ENCODE peak calls at places on chromosomes 11 and 22, in ten cellular contexts. One of them, this sample, is unnamed. For H3K36me3 and H3K4me1, the result is how much of the 10 kb centered on the place peaks cover.

GRCh38 chr11:94791216-94791889 is 23.2 kb downstream of the AMOTL1 start:
- DNase-seq in stomach: no peak
- DNase-seq in uterus: no peak
- DNase-seq in HCT116: no peak
- DNase-seq in PC-3: no peak
- DNase-seq in neuronal stem cell: no peak
- DNase-seq in CD8-positive, alpha-beta T cell: no peak
- DNase-seq in heart left ventricle: no peak
- DNase-seq in tibial artery: no peak
- DNase-seq in left ventricle myocardium inferior: no peak
- DNase-seq in this sample: no peak

GRCh38 chr22:31179345-31179744 is 19.4 kb downstream of the RNF185 start:
- DNase-seq in neuronal stem cell: no peak
- DNase-seq in PC-3: peak
- DNase-seq in heart left ventricle: no peak
- DNase-seq in uterus: no peak
- DNase-seq in left ventricle myocardium inferior: no peak
- DNase-seq in stomach: no peak
- DNase-seq in tibial artery: no peak
- DNase-seq in HCT116: no peak
- DNase-seq in CD8-positive, alpha-beta T cell: no peak
- DNase-seq in this sample: no peak

GRCh38 chr11:113957016-113957415 is 17.9 kb upstream of the HTR3A start:
- DNase-seq in heart left ventricle: no peak
- DNase-seq in PC-3: no peak
- DNase-seq in tibial artery: no peak
- DNase-seq in neuronal stem cell: no peak
- DNase-seq in HCT116: no peak
- DNase-seq in uterus: no peak
- DNase-seq in left ventricle myocardium inferior: no peak
- DNase-seq in CD8-positive, alpha-beta T cell: no peak
- DNase-seq in stomach: no peak
- DNase-seq in this sample: no peak

GRCh38 chr22:22872722-22873708 is 14.6 kb upstream of the IGLL5 start:
- DNase-seq in stomach: no peak
- DNase-seq in tibial artery: no peak
- DNase-seq in heart left ventricle: no peak
- DNase-seq in PC-3: no peak
- DNase-seq in neuronal stem cell: no peak
- DNase-seq in uterus: no peak
- DNase-seq in HCT116: no peak
- DNase-seq in left ventricle myocardium inferior: no peak
- DNase-seq in CD8-positive, alpha-beta T cell: no peak
- DNase-seq in this sample: no peak

GRCh38 chr11:41533761-41534160 is 74.3 kb upstream of the LRRC4C start:
- DNase-seq in neuronal stem cell: no peak
- DNase-seq in stomach: no peak
- DNase-seq in PC-3: peak
- DNase-seq in left ventricle myocardium inferior: no peak
- DNase-seq in HCT116: no peak
- DNase-seq in heart left ventricle: no peak
- DNase-seq in tibial artery: no peak
- DNase-seq in uterus: no peak
- DNase-seq in CD8-positive, alpha-beta T cell: no peak
- DNase-seq in this sample: no peak

GRCh38 chr11:113632981-113633380 is 73.1 kb downstream of the TMPRSS5 start:
- DNase-seq in CD8-positive, alpha-beta T cell: no peak
- DNase-seq in heart left ventricle: no peak
- DNase-seq in stomach: no peak
- DNase-seq in PC-3: peak
- DNase-seq in uterus: no peak
- DNase-seq in left ventricle myocardium inferior: no peak
- DNase-seq in neuronal stem cell: no peak
- DNase-seq in tibial artery: peak
- DNase-seq in HCT116: no peak
- DNase-seq in this sample: peak

GRCh38 chr11:47503227-47503626 is 49.7 kb downstream of the CELF1 start:
- DNase-seq in stomach: no peak
- DNase-seq in HCT116: no peak
- DNase-seq in PC-3: no peak
- DNase-seq in left ventricle myocardium inferior: no peak
- DNase-seq in uterus: no peak
- DNase-seq in tibial artery: no peak
- DNase-seq in neuronal stem cell: no peak
- DNase-seq in heart left ventricle: no peak
- DNase-seq in CD8-positive, alpha-beta T cell: no peak
- DNase-seq in this sample: no peak

GRCh38 chr22:29947410-29948387 is 64.7 kb downstream of the MTMR3 start:
- DNase-seq in tibial artery: no peak
- DNase-seq in left ventricle myocardium inferior: no peak
- DNase-seq in CD8-positive, alpha-beta T cell: no peak
- DNase-seq in neuronal stem cell: no peak
- DNase-seq in stomach: no peak
- DNase-seq in uterus: no peak
- DNase-seq in PC-3: no peak
- DNase-seq in HCT116: no peak
- DNase-seq in heart left ventricle: no peak
- DNase-seq in this sample: no peak

DNA sequence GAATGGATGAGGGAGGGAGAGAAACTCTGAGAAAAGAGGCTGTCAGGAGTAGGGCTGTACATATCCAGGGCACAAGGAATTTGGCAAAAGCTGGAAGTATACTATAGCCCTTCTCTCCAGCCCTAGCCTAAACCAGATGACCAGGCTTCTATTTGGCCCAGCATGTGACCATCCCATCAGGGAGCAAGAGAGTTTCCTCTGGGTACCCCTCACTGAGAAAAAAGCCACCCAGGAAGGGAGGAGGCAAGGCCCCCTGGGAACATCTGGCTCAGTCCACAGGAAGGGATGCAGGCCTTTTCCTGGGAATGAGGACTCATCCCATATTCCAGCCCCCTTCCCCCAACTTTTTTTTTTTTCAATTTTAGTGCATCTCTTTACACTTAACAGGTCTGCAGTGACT is 8.3 kb downstream of the CD44 start:
- DNase-seq in tibial artery: no peak
- DNase-seq in neuronal stem cell: no peak
- DNase-seq in CD8-positive, alpha-beta T cell: no peak
- DNase-seq in heart left ventricle: no peak
- DNase-seq in HCT116: no peak
- DNase-seq in stomach: no peak
- DNase-seq in PC-3: no peak
- DNase-seq in left ventricle myocardium inferior: no peak
- DNase-seq in uterus: no peak
- DNase-seq in this sample: no peak
- H3K36me3 ChIP-seq in tibial artery: under half
- H3K36me3 ChIP-seq in neuronal stem cell: under half
- H3K36me3 ChIP-seq in CD8-positive, alpha-beta T cell: under half
- H3K36me3 ChIP-seq in heart left ventricle: under half
- H3K36me3 ChIP-seq in HCT116: under half
- H3K36me3 ChIP-seq in stomach: under half
- H3K36me3 ChIP-seq in PC-3: half or more
- H3K36me3 ChIP-seq in left ventricle myocardium inferior: under half
- H3K36me3 ChIP-seq in uterus: under half
- H3K36me3 ChIP-seq in this sample: under half

GRCh38 chr11:82047200-82047599 is 686.5 kb downstream of the FAM181B start:
- DNase-seq in heart left ventricle: no peak
- DNase-seq in stomach: no peak
- DNase-seq in HCT116: no peak
- DNase-seq in left ventricle myocardium inferior: no peak
- DNase-seq in neuronal stem cell: no peak
- DNase-seq in tibial artery: no peak
- DNase-seq in PC-3: no peak
- DNase-seq in CD8-positive, alpha-beta T cell: no peak
- DNase-seq in uterus: no peak
- DNase-seq in this sample: no peak

GRCh38 chr11:82043316-82043715 is 690.3 kb downstream of the FAM181B start:
- DNase-seq in HCT116: no peak
- DNase-seq in neuronal stem cell: no peak
- DNase-seq in tibial artery: no peak
- DNase-seq in PC-3: no peak
- DNase-seq in uterus: no peak
- DNase-seq in heart left ventricle: no peak
- DNase-seq in left ventricle myocardium inferior: no peak
- DNase-seq in stomach: no peak
- DNase-seq in CD8-positive, alpha-beta T cell: no peak
- DNase-seq in this sample: no peak

GRCh38 chr11:82049199-82049598 is 684.5 kb downstream of the FAM181B start:
- DNase-seq in uterus: no peak
- DNase-seq in CD8-positive, alpha-beta T cell: no peak
- DNase-seq in stomach: no peak
- DNase-seq in tibial artery: no peak
- DNase-seq in left ventricle myocardium inferior: no peak
- DNase-seq in PC-3: no peak
- DNase-seq in heart left ventricle: no peak
- DNase-seq in neuronal stem cell: no peak
- DNase-seq in HCT116: no peak
- DNase-seq in this sample: no peak

GRCh38 chr11:82045748-82046457 is 687.8 kb downstream of the FAM181B start:
- DNase-seq in tibial artery: no peak
- DNase-seq in stomach: no peak
- DNase-seq in CD8-positive, alpha-beta T cell: no peak
- DNase-seq in neuronal stem cell: no peak
- DNase-seq in heart left ventricle: no peak
- DNase-seq in PC-3: no peak
- DNase-seq in left ventricle myocardium inferior: no peak
- DNase-seq in uterus: no peak
- DNase-seq in HCT116: no peak
- DNase-seq in this sample: no peak

DNA sequence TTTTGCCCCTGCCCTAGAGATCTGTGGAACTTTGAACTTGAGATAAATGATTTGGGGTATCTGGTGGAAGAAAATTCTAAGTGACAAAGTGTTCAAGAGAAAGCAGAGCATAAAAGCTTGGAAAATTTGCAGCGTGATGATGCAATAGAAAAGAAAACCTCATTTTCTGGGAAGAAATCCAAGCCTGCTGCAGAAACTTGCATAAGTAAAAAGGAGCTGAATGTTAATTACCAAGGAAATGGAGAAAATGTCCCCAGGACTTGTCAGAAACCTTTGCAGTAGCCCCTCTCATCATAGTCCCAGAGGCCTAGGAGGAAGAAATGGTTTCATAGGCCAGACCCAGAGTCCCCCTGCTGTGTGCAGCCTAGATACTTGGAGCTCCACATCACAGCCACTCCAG is 686.9 kb downstream of the FAM181B start:
- DNase-seq in tibial artery: no peak
- DNase-seq in left ventricle myocardium inferior: no peak
- DNase-seq in uterus: no peak
- DNase-seq in CD8-positive, alpha-beta T cell: no peak
- DNase-seq in heart left ventricle: no peak
- DNase-seq in stomach: no peak
- DNase-seq in neuronal stem cell: no peak
- DNase-seq in PC-3: no peak
- DNase-seq in HCT116: no peak
- DNase-seq in this sample: no peak
- H3K4me1 ChIP-seq in tibial artery: under half
- H3K4me1 ChIP-seq in left ventricle myocardium inferior: under half
- H3K4me1 ChIP-seq in uterus: under half
- H3K4me1 ChIP-seq in CD8-positive, alpha-beta T cell: under half
- H3K4me1 ChIP-seq in heart left ventricle: under half
- H3K4me1 ChIP-seq in stomach: under half
- H3K4me1 ChIP-seq in neuronal stem cell: under half
- H3K4me1 ChIP-seq in PC-3: under half
- H3K4me1 ChIP-seq in HCT116: under half
- H3K4me1 ChIP-seq in this sample: under half

DNA sequence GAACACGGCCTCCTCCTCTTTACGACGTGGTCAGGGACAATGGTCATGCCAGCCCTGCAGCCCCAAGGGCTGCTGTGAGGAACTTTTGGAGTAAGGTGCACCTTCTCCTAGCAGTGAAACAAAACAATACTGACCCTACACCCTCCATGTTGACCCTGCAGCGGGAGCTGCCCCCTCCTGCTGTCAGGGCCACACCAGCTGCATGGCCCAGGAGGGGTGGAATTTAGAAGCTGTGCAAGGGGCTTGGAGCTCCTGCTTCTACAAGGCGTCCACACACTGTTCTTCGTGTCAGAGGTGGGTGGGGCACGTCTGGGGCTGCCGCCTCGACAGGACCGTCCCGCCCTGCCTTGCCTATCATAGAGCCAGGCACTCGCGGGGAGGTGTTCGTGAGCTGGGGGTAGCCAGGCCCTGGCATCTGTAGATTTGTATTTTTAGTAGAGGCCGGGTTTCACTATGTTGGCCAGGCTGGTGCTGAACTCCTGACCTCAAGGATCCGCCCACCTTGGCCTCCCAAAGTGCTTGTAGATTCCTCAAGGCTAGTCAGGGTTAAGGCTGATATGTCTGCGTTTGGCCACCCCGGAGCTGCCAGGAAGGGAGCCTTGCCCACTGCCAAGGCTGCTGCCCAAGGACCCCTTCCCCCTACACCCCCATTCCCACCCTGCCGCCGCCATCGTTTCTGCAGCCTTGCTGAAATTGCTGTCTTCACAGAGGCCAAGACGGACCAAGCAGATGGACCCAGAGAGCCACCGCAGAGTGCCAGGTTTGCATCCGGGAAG is 15.9 kb downstream of the INCENP start:
- DNase-seq in CD8-positive, alpha-beta T cell: no peak
- DNase-seq in HCT116: no peak
- DNase-seq in left ventricle myocardium inferior: no peak
- DNase-seq in stomach: no peak
- DNase-seq in uterus: no peak
- DNase-seq in neuronal stem cell: no peak
- DNase-seq in tibial artery: peak
- DNase-seq in PC-3: no peak
- DNase-seq in heart left ventricle: no peak
- DNase-seq in this sample: no peak
- H3K36me3 ChIP-seq in CD8-positive, alpha-beta T cell: under half
- H3K36me3 ChIP-seq in HCT116: under half
- H3K36me3 ChIP-seq in left ventricle myocardium inferior: under half
- H3K36me3 ChIP-seq in stomach: half or more
- H3K36me3 ChIP-seq in uterus: under half
- H3K36me3 ChIP-seq in neuronal stem cell: half or more
- H3K36me3 ChIP-seq in tibial artery: half or more
- H3K36me3 ChIP-seq in PC-3: half or more
- H3K36me3 ChIP-seq in heart left ventricle: under half
- H3K36me3 ChIP-seq in this sample: under half

GRCh38 chr22:42651134-42651533 is 1.9 kb upstream of the CYB5R3 start:
- DNase-seq in neuronal stem cell: no peak
- DNase-seq in HCT116: no peak
- DNase-seq in CD8-positive, alpha-beta T cell: no peak
- DNase-seq in tibial artery: no peak
- DNase-seq in PC-3: peak
- DNase-seq in left ventricle myocardium inferior: no peak
- DNase-seq in heart left ventricle: no peak
- DNase-seq in uterus: no peak
- DNase-seq in stomach: no peak
- DNase-seq in this sample: no peak

GRCh38 chr22:42653992-42654391 is 4.8 kb upstream of the CYB5R3 start:
- DNase-seq in left ventricle myocardium inferior: no peak
- DNase-seq in tibial artery: no peak
- DNase-seq in CD8-positive, alpha-beta T cell: no peak
- DNase-seq in neuronal stem cell: no peak
- DNase-seq in uterus: no peak
- DNase-seq in HCT116: no peak
- DNase-seq in PC-3: no peak
- DNase-seq in heart left ventricle: no peak
- DNase-seq in stomach: no peak
- DNase-seq in this sample: no peak

GRCh38 chr22:42654696-42655095 is 5.5 kb upstream of the CYB5R3 start:
- DNase-seq in left ventricle myocardium inferior: no peak
- DNase-seq in stomach: no peak
- DNase-seq in PC-3: no peak
- DNase-seq in heart left ventricle: no peak
- DNase-seq in CD8-positive, alpha-beta T cell: no peak
- DNase-seq in neuronal stem cell: no peak
- DNase-seq in tibial artery: no peak
- DNase-seq in uterus: no peak
- DNase-seq in HCT116: no peak
- DNase-seq in this sample: no peak

GRCh38 chr22:42655693-42656092 is 6.5 kb upstream of the CYB5R3 start:
- DNase-seq in tibial artery: no peak
- DNase-seq in stomach: no peak
- DNase-seq in HCT116: no peak
- DNase-seq in left ventricle myocardium inferior: no peak
- DNase-seq in heart left ventricle: no peak
- DNase-seq in uterus: no peak
- DNase-seq in CD8-positive, alpha-beta T cell: no peak
- DNase-seq in neuronal stem cell: no peak
- DNase-seq in PC-3: no peak
- DNase-seq in this sample: no peak

DNA sequence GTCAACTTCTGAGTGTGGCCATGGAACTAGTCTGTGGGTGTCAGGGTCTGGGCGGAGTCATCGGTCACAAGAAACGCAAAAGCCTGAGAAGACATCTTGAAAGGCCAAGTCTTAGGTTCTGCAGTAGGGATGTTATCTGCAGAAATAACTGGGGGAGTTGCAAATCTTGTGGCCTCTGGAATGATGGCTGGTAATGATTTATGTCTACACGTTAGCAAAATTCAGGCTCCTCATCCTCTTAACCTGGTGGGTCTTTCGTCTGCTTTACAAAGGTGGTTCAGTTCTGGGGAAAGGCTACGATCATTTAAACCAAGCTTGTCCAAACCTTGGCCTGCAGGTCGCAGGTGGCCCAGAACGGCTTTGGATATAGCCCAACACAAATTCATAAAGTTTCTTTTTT is 7.4 kb upstream of the CYB5R3 start:
- DNase-seq in PC-3: no peak
- DNase-seq in left ventricle myocardium inferior: no peak
- DNase-seq in stomach: no peak
- DNase-seq in HCT116: no peak
- DNase-seq in uterus: no peak
- DNase-seq in CD8-positive, alpha-beta T cell: no peak
- DNase-seq in neuronal stem cell: no peak
- DNase-seq in heart left ventricle: no peak
- DNase-seq in tibial artery: no peak
- DNase-seq in this sample: no peak
- H3K4me1 ChIP-seq in PC-3: under half
- H3K4me1 ChIP-seq in left ventricle myocardium inferior: under half
- H3K4me1 ChIP-seq in stomach: under half
- H3K4me1 ChIP-seq in HCT116: under half
- H3K4me1 ChIP-seq in uterus: under half
- H3K4me1 ChIP-seq in CD8-positive, alpha-beta T cell: under half
- H3K4me1 ChIP-seq in neuronal stem cell: under half
- H3K4me1 ChIP-seq in heart left ventricle: under half
- H3K4me1 ChIP-seq in tibial artery: under half
- H3K4me1 ChIP-seq in this sample: under half